ENCODE peak calls at places on chromosome 1, in eight cellular contexts. R is breast epithelium, U is suprapubic skin, S is SK-N-SH, Z is GM23338, A is K562, Y is HCT116, P is Panc1. B is an unnamed sample. For H3K36me3, the result is how much of the 10 kb centered on the place peaks cover.

GRCh38 chr1:158818560-158818959 is 12.6 kb upstream of the MNDA start:
- DNase-seq in A (no peak), P (no peak), U (no peak), Y (no peak), Z (no peak), S (no peak), R (no peak), B (no peak)

GRCh38 chr1:223878598-223879325 is 33.0 kb upstream of the TP53BP2 start:
- DNase-seq in A (no peak), R (no peak), U (no peak), P (no peak), Z (no peak), S (no peak), Y (no peak), B (no peak)

GRCh38 chr1:162691999-162692575 is 59.8 kb downstream of the DDR2 start:
- DNase-seq in U (no peak), S (no peak), Z (no peak), R (no peak), A (no peak), P (no peak), Y (no peak), B (no peak)

GRCh38 chr1:1377540-1378205 is 2.7 kb upstream of the AURKAIP1 start:
- DNase-seq in P (no peak), R (no peak), U (no peak), Y (no peak), S (no peak), Z (no peak), A (no peak), B (no peak)

GRCh38 chr1:178470411-178470960 is 26.3 kb downstream of the CLEC20A start:
- DNase-seq in A (no peak), Y (no peak), P (no peak), S (no peak), U (no peak), Z (no peak), R (no peak), B (no peak)

GRCh38 chr1:180918519-180918918 is 5.8 kb downstream of the KIAA1614 start:
- DNase-seq in R (no peak), Z (no peak), S (no peak), U (no peak), A (no peak), P (no peak), Y (no peak), B (no peak)

GRCh38 chr1:28062806-28063205 is 25.6 kb downstream of the EYA3 start:
- DNase-seq in S (no peak), U (no peak), P (no peak), R (no peak), Z (no peak), Y (no peak), A (no peak), B (no peak)

GRCh38 chr1:12584900-12585525 is 33.0 kb downstream of the DHRS3 start:
- DNase-seq in Z (no peak), S (no peak), Y (no peak), R (no peak), P (no peak), A (no peak), U (no peak), B (no peak)

GRCh38 chr1:13830170-13830569 is 130.2 kb downstream of the PRDM2 start:
- DNase-seq in Z (no peak), A (no peak), P (no peak), U (peak), Y (no peak), S (peak), R (no peak), B (no peak)

GRCh38 chr1:175969236-175969635 is 225.8 kb upstream of the TNR start:
- DNase-seq in A (no peak), S (no peak), Y (no peak), P (no peak), Z (peak), R (no peak), U (no peak), B (no peak)
- H3K36me3 ChIP-seq in A (under half), S (under half), Y (under half), P (under half), Z (under half), R (under half), U (under half), B (under half)

GRCh38 chr1:77412794-77413530 is 131.1 kb downstream of the AK5 start:
- DNase-seq in Y (no peak), U (no peak), R (no peak), S (no peak), Z (peak), A (no peak), P (no peak), B (no peak)

GRCh38 chr1:77413541-77414335 is 131.9 kb downstream of the AK5 start:
- DNase-seq in U (no peak), Z (no peak), P (no peak), A (no peak), R (no peak), S (no peak), Y (no peak), B (no peak)

GRCh38 chr1:77415585-77415984 is 133.8 kb downstream of the AK5 start:
- DNase-seq in A (no peak), S (no peak), P (no peak), R (no peak), U (no peak), Z (no peak), Y (no peak), B (no peak)

GRCh38 chr1:77407738-77408375 is 126.0 kb downstream of the AK5 start:
- DNase-seq in A (no peak), S (no peak), Y (no peak), Z (no peak), R (no peak), P (no peak), U (no peak), B (no peak)

DNA sequence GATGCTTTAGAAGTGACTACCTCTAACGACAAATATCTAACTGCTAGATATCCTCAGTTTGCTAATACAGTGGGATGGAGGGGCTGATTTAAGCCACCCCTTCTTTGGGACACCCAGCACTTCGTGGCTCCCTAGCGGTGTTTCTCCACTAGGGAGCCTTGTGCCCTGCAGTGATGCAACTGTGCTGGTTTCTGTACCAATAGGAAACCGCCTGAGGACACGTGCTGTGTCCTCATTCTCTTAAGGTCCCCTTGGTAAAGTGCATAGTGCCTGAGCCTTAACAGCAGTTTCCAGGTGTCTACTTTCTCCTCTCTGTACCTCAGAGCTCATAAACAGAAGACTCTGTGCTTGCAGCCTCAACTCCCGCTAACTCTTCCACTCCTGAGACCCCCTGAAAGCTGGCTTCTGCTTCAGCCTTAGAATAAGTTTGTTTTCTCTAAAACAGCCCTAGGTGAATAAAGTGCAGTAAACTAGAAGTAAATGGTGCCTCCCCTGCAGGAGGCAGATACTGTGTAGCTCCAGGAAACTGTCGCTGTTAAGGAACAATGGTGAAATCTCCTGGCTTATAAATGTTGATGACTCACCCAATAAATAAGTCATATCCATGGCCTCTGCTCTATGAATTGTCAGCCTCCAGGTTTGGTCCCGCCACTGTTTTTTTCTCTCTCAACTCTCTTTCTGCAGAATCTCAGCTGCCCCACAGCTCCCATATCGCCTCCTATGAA is 130.4 kb downstream of the AK5 start:
- DNase-seq in S (no peak), Z (no peak), A (no peak), U (no peak), P (peak), R (no peak), Y (no peak), B (no peak)
- TF ChIP-seq POLR2AphosphoS5 in S (no peak), Z (no peak), A (no peak), U (no peak), P (no peak), R (no peak), Y (no peak), B (no peak)

DNA sequence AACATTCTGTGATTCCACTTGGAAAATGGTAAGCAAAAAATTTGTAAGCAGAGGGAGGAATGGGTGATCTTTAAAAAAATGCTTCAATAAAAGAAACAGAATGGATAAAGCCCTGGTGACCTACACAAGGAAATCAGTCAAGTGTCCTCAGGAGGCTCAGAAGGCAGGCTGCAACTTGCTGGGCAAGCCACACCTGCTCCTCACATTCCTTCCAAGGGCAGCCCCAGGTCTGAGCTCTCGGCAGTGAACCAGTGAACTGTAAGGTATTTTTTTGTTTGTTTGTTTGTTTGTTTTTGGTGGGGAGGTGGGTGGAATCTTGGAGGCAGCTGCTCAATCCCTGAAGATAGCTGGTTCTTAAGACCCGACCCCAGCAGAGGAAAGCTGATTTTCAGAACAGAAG is 4.4 kb downstream of the TACSTD2 start:
- DNase-seq in U (no peak), P (no peak), R (peak), A (no peak), Z (peak), S (no peak), Y (no peak), B (peak)
- H3K4me3 ChIP-seq in U (peak), P (no peak), R (peak), A (no peak), Z (no peak), S (no peak), Y (no peak), B (no peak)

GRCh38 chr1:171794085-171794484 is 12.6 kb downstream of the METTL13 start:
- DNase-seq in U (no peak), P (peak), Y (no peak), S (no peak), Z (no peak), R (no peak), A (no peak), B (no peak)
- H3K36me3 ChIP-seq in U (half or more), P (under half), Y (under half), S (under half), Z (half or more), R (under half), A (half or more), B (half or more)

DNA sequence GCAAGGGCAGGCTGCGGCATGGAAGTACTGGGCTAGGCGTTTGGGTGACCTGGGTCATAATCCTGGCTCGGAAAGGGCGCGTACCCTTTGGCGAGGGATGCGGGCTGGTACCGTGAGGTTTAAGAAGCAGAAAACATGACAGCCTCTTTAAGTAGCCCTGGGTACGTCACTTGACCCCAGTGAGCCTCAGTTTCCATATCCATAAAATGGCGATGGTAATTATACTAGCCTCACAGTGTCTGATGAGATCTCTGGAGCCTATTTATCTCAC is 700 bp downstream of the PIGV start:
- DNase-seq in U (no peak), P (no peak), A (no peak), Y (no peak), S (no peak), R (no peak), Z (no peak), B (no peak)
- TF ChIP-seq POLR2AphosphoS5 in U (no peak), P (no peak), A (no peak), Y (no peak), S (no peak), R (no peak), Z (no peak), B (no peak)